ENCODE peak calls at places on chromosomes 6 and 20, in four cellular contexts. One of them, this sample, is unnamed. For H3K27me3, the result is how much of the 10 kb centered on the place peaks cover.

GRCh38 chr6:14542670-14543366 is 425.2 kb downstream of the CD83 start:
- DNase-seq in right cardiac atrium: no peak
- DNase-seq in naive thymus-derived CD4-positive, alpha-beta T cell: no peak
- DNase-seq in neuronal stem cell: no peak
- DNase-seq in this sample: no peak

GRCh38 chr20:25984933-25985332 is 288.3 kb upstream of the ZNF337 start:
- DNase-seq in right cardiac atrium: peak
- DNase-seq in neuronal stem cell: no peak
- DNase-seq in naive thymus-derived CD4-positive, alpha-beta T cell: no peak
- DNase-seq in this sample: no peak

GRCh38 chr20:62928246-62928939 is 2.1 kb upstream of the DIDO1 start:
- DNase-seq in neuronal stem cell: no peak
- DNase-seq in right cardiac atrium: no peak
- DNase-seq in naive thymus-derived CD4-positive, alpha-beta T cell: no peak
- DNase-seq in this sample: no peak

GRCh38 chr6:11012295-11012754 is 31.8 kb downstream of the ELOVL2 start:
- DNase-seq in neuronal stem cell: no peak
- DNase-seq in naive thymus-derived CD4-positive, alpha-beta T cell: no peak
- DNase-seq in right cardiac atrium: no peak
- DNase-seq in this sample: no peak

GRCh38 chr6:146913842-146914562 is 290.2 kb upstream of the STXBP5 start:
- DNase-seq in right cardiac atrium: peak
- DNase-seq in naive thymus-derived CD4-positive, alpha-beta T cell: no peak
- DNase-seq in neuronal stem cell: peak
- DNase-seq in this sample: peak

GRCh38 chr6:136520520-136520919 is 29.7 kb downstream of the MAP7 start:
- DNase-seq in naive thymus-derived CD4-positive, alpha-beta T cell: no peak
- DNase-seq in neuronal stem cell: no peak
- DNase-seq in right cardiac atrium: no peak
- DNase-seq in this sample: no peak

GRCh38 chr6:63598001-63598250 is 25.6 kb downstream of the LOC128125822 start:
- DNase-seq in naive thymus-derived CD4-positive, alpha-beta T cell: no peak
- DNase-seq in right cardiac atrium: no peak
- DNase-seq in neuronal stem cell: no peak
- DNase-seq in this sample: no peak

GRCh38 chr20:49186535-49187329 is 1.4 kb downstream of the STAU1 start:
- DNase-seq in neuronal stem cell: peak
- DNase-seq in naive thymus-derived CD4-positive, alpha-beta T cell: peak
- DNase-seq in right cardiac atrium: no peak
- DNase-seq in this sample: peak

GRCh38 chr6:26064619-26065257 is 22.5 kb upstream of the HFE start:
- DNase-seq in neuronal stem cell: no peak
- DNase-seq in naive thymus-derived CD4-positive, alpha-beta T cell: peak
- DNase-seq in right cardiac atrium: no peak
- DNase-seq in this sample: peak

GRCh38 chr6:22306741-22307466 is 10.1 kb upstream of the PRL start:
- DNase-seq in neuronal stem cell: no peak
- DNase-seq in right cardiac atrium: no peak
- DNase-seq in naive thymus-derived CD4-positive, alpha-beta T cell: no peak
- DNase-seq in this sample: no peak

GRCh38 chr6:113870917-113871316 is 13.8 kb downstream of the MARCKS start:
- DNase-seq in neuronal stem cell: no peak
- DNase-seq in right cardiac atrium: no peak
- DNase-seq in naive thymus-derived CD4-positive, alpha-beta T cell: no peak
- DNase-seq in this sample: no peak

GRCh38 chr20:24678351-24679106 is 209.1 kb downstream of the SYNDIG1 start:
- DNase-seq in neuronal stem cell: no peak
- DNase-seq in naive thymus-derived CD4-positive, alpha-beta T cell: no peak
- DNase-seq in right cardiac atrium: no peak
- DNase-seq in this sample: no peak

GRCh38 chr6:150002710-150003109 is 22.6 kb downstream of the RAET1L start:
- DNase-seq in right cardiac atrium: no peak
- DNase-seq in neuronal stem cell: no peak
- DNase-seq in naive thymus-derived CD4-positive, alpha-beta T cell: no peak
- DNase-seq in this sample: no peak

GRCh38 chr6:105995403-105995699 is 90.8 kb upstream of the PRDM1 start:
- DNase-seq in neuronal stem cell: no peak
- DNase-seq in naive thymus-derived CD4-positive, alpha-beta T cell: no peak
- DNase-seq in right cardiac atrium: no peak
- DNase-seq in this sample: no peak

GRCh38 chr20:23149623-23150279 is 63.6 kb upstream of the CD93 start:
- DNase-seq in right cardiac atrium: no peak
- DNase-seq in naive thymus-derived CD4-positive, alpha-beta T cell: no peak
- DNase-seq in neuronal stem cell: no peak
- DNase-seq in this sample: no peak

GRCh38 chr20:33569290-33570094 is 79.6 kb downstream of the CBFA2T2 start:
- DNase-seq in naive thymus-derived CD4-positive, alpha-beta T cell: no peak
- DNase-seq in right cardiac atrium: no peak
- DNase-seq in neuronal stem cell: no peak
- DNase-seq in this sample: no peak
- H3K4me3 ChIP-seq in naive thymus-derived CD4-positive, alpha-beta T cell: no peak
- H3K4me3 ChIP-seq in right cardiac atrium: no peak
- H3K4me3 ChIP-seq in neuronal stem cell: no peak
- H3K4me3 ChIP-seq in this sample: no peak

GRCh38 chr6:36779227-36779626 is 60.0 kb downstream of the CPNE5 start:
- DNase-seq in naive thymus-derived CD4-positive, alpha-beta T cell: no peak
- DNase-seq in neuronal stem cell: no peak
- DNase-seq in right cardiac atrium: peak
- DNase-seq in this sample: no peak

GRCh38 chr6:36780517-36781210 is 58.6 kb downstream of the CPNE5 start:
- DNase-seq in neuronal stem cell: no peak
- DNase-seq in naive thymus-derived CD4-positive, alpha-beta T cell: no peak
- DNase-seq in right cardiac atrium: peak
- DNase-seq in this sample: peak

GRCh38 chr6:36781669-36782068 is 57.6 kb downstream of the CPNE5 start:
- DNase-seq in naive thymus-derived CD4-positive, alpha-beta T cell: no peak
- DNase-seq in neuronal stem cell: no peak
- DNase-seq in right cardiac atrium: peak
- DNase-seq in this sample: no peak

GRCh38 chr6:36776167-36776566 is 63.1 kb downstream of the CPNE5 start:
- DNase-seq in right cardiac atrium: no peak
- DNase-seq in neuronal stem cell: no peak
- DNase-seq in naive thymus-derived CD4-positive, alpha-beta T cell: no peak
- DNase-seq in this sample: no peak

GRCh38 chr6:36777806-36778205 is 61.4 kb downstream of the CPNE5 start:
- DNase-seq in neuronal stem cell: no peak
- DNase-seq in right cardiac atrium: peak
- DNase-seq in naive thymus-derived CD4-positive, alpha-beta T cell: no peak
- DNase-seq in this sample: no peak
- H3K27me3 ChIP-seq in neuronal stem cell: under half
- H3K27me3 ChIP-seq in right cardiac atrium: under half
- H3K27me3 ChIP-seq in naive thymus-derived CD4-positive, alpha-beta T cell: under half
- H3K27me3 ChIP-seq in this sample: under half

DNA sequence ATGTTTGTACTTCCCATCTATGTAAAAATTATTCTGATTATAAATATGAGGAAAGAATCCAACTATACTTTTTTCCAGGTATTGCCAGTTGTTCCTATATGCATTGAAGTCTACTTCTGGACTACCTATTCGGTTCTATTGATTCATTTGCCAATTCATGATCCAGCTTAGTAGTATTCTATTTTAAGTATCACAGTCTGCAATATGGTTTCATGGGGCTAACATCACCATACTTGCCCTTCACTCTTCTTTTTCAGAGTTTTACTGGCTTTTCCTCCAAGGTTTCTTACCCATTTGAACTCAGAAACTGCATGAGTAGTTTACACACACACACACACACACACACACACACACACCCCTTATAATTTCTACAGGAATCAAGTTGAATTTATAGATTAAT is 34.5 kb downstream of the NUDT3 start:
- DNase-seq in neuronal stem cell: no peak
- DNase-seq in naive thymus-derived CD4-positive, alpha-beta T cell: no peak
- DNase-seq in right cardiac atrium: no peak
- DNase-seq in this sample: no peak
- H3K27ac ChIP-seq in neuronal stem cell: no peak
- H3K27ac ChIP-seq in naive thymus-derived CD4-positive, alpha-beta T cell: no peak
- H3K27ac ChIP-seq in right cardiac atrium: no peak
- H3K27ac ChIP-seq in this sample: no peak

DNA sequence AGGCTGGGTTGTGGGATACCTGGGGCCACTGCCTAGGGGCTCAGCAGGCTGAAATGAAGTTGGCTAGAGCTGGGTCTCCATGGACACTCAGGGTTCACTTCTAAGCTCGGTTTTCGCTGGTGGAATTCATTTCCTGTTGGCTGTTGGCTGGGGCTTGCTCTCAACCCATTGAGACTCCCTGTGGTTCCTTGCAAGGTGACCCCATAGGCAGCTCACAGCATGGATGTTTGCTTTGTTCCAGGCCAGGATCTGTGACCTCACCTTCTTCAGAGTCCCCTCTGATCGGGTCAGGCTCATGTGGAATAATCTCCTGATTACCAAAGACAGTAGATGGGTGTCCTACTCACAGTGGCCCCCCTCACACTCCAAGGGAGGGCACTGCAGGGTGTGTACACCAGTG is 229.3 kb downstream of the QKI start:
- DNase-seq in neuronal stem cell: no peak
- DNase-seq in right cardiac atrium: no peak
- DNase-seq in naive thymus-derived CD4-positive, alpha-beta T cell: no peak
- DNase-seq in this sample: no peak
- H3K4me3 ChIP-seq in neuronal stem cell: peak
- H3K4me3 ChIP-seq in right cardiac atrium: no peak
- H3K4me3 ChIP-seq in naive thymus-derived CD4-positive, alpha-beta T cell: no peak
- H3K4me3 ChIP-seq in this sample: no peak

DNA sequence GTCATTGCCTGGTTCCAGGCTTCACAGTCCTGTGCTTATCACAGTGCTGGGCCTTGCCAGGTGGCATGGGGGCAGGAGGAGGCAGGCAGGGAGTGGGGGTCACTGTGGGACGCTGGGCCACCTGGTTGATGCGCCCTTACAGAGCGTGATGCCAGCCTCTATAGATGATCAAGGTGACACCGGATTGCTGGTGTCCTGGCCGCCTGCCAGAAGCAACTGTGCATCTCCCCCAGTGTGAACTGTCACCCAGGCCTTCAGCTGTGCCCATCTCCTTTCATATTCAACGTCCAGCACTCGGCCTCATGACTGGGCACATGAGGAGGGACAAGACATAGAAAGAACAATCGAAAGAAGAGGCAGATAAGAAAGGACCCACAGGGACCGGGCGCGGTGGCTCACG is 318.9 kb downstream of the TAF4 start:
- DNase-seq in right cardiac atrium: peak
- DNase-seq in neuronal stem cell: no peak
- DNase-seq in naive thymus-derived CD4-positive, alpha-beta T cell: no peak
- DNase-seq in this sample: no peak
- H3K27me3 ChIP-seq in right cardiac atrium: under half
- H3K27me3 ChIP-seq in neuronal stem cell: under half
- H3K27me3 ChIP-seq in naive thymus-derived CD4-positive, alpha-beta T cell: under half
- H3K27me3 ChIP-seq in this sample: under half

GRCh38 chr20:38963745-38964144 is 1.6 kb downstream of the DHX35 start:
- DNase-seq in right cardiac atrium: no peak
- DNase-seq in neuronal stem cell: no peak
- DNase-seq in naive thymus-derived CD4-positive, alpha-beta T cell: no peak
- DNase-seq in this sample: no peak

GRCh38 chr20:38961530-38962043 is 557 bp upstream of the DHX35 start:
- DNase-seq in right cardiac atrium: no peak
- DNase-seq in naive thymus-derived CD4-positive, alpha-beta T cell: no peak
- DNase-seq in neuronal stem cell: no peak
- DNase-seq in this sample: no peak

GRCh38 chr20:38965264-38965663 is 3.1 kb downstream of the DHX35 start:
- DNase-seq in naive thymus-derived CD4-positive, alpha-beta T cell: no peak
- DNase-seq in neuronal stem cell: no peak
- DNase-seq in right cardiac atrium: no peak
- DNase-seq in this sample: no peak

GRCh38 chr20:38962044-38962897 is at the start of gene DHX35:
- DNase-seq in naive thymus-derived CD4-positive, alpha-beta T cell: peak
- DNase-seq in neuronal stem cell: peak
- DNase-seq in right cardiac atrium: peak
- DNase-seq in this sample: peak

GRCh38 chr20:38962898-38963484 is 847 bp downstream of the DHX35 start:
- DNase-seq in right cardiac atrium: no peak
- DNase-seq in neuronal stem cell: no peak
- DNase-seq in naive thymus-derived CD4-positive, alpha-beta T cell: no peak
- DNase-seq in this sample: no peak
- H3K27ac ChIP-seq in right cardiac atrium: peak
- H3K27ac ChIP-seq in neuronal stem cell: peak
- H3K27ac ChIP-seq in naive thymus-derived CD4-positive, alpha-beta T cell: peak
- H3K27ac ChIP-seq in this sample: peak

DNA sequence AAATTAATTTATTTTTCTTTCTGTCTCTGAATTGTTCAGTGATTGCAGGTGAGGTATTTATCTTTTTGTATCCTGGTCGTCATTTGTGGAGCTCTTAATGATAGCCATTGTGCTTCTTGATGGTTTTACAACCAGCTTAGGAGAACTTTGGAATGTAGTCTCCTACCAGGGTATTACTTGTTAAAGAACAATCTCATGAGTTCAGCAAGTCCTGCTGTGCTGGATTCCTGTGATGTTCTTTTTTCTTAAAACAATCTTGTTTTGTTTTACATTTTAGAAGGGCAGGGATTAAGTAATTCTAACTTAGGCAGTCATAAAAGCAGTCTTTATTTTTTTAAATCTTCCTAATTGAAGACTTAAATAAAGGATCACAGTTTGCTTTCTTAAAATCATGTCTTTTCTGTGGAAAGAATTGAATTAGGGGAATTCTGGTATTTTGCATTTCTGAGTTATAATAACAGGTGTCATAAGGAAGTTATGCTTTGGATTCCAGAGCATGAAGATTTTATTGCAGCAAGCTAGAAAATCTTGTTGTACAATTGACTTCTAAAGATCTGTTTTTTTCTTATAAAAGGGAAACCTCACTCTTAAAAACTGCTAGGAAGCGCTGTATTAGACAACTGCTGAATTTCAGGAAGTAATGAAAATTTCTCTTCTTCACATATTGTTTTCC is 23.7 kb downstream of the RIOK1 start:
- DNase-seq in neuronal stem cell: peak
- DNase-seq in right cardiac atrium: no peak
- DNase-seq in naive thymus-derived CD4-positive, alpha-beta T cell: no peak
- DNase-seq in this sample: peak
- H3K4me3 ChIP-seq in neuronal stem cell: no peak
- H3K4me3 ChIP-seq in right cardiac atrium: no peak
- H3K4me3 ChIP-seq in naive thymus-derived CD4-positive, alpha-beta T cell: no peak
- H3K4me3 ChIP-seq in this sample: no peak

DNA sequence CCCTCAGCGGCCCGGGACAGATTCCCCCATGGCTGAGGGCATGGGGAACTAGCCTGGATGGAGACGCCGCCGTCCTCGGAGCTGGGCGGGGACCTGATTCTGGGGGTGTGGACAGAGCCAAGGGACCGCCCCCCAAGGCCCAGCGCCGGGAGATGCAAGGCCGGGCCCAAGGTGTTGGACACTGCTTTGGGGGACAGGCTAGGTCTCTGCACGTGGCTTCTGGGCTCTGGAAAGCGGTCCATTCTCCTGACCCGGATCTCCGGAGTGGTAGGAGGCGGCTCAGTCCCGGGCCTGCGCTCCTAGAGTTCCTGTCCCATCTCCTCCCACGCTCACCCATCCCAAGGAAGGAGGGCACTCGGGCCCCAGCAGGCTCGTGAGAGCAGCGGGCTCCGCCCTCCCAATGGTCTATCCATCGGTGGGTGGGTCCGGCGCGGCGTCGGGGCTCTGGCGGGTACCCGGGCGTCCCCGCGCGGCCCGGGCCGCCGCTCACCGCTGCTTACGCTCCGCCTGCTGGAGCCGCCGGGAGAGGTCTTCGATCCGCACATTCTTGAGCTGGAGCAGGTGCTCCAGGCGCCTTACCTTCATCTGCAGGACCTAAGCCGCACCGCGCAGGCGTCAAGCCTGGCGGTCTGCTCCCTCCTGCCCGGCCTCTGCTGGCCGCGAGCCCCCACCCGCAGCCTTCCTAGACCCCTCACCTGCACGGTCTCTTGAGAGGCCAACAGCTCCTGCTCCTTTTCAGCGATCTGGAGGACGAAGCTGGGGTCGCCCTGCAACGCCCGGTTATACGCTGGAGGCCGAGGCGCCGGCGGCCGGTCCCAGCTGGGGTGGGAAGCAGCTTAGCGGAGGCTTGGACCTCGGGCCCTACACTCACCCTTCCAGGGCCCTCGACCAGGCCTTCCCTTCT is 3.3 kb downstream of the SPEF1 start:
- DNase-seq in right cardiac atrium: peak
- DNase-seq in neuronal stem cell: peak
- DNase-seq in naive thymus-derived CD4-positive, alpha-beta T cell: no peak
- DNase-seq in this sample: peak
- H3K27me3 ChIP-seq in right cardiac atrium: under half
- H3K27me3 ChIP-seq in neuronal stem cell: under half
- H3K27me3 ChIP-seq in naive thymus-derived CD4-positive, alpha-beta T cell: under half
- H3K27me3 ChIP-seq in this sample: under half